ENCODE peak calls at places on chromosome 5, in five cellular contexts. X is RPMI8226; C is activated CD4-positive, alpha-beta T cell treated with anti-CD3 and anti-CD28 coated beads, Interleukin-2, amount 50 U/mL, for 24 hours; N is nephron progenitor cell; P is ACHN. O is an unnamed sample.

GRCh38 chr5:120735076-120735475 is 271.0 kb downstream of the PRR16 start:
- DNase-seq in X (no peak), C (no peak), N (no peak), P (no peak), O (no peak)

GRCh38 chr5:150256416-150257064 is 33.0 kb downstream of the CAMK2A start:
- DNase-seq in X (no peak), C (no peak), N (peak), P (no peak), O (no peak)

GRCh38 chr5:143576721-143577484 is 173.4 kb upstream of the NR3C1 start:
- DNase-seq in X (no peak), C (no peak), N (no peak), P (no peak), O (no peak)

GRCh38 chr5:131328536-131329186 is 64.8 kb downstream of the CDC42SE2 start:
- DNase-seq in X (no peak), C (no peak), N (no peak), P (no peak), O (no peak)

GRCh38 chr5:147743686-147744332 is 38.7 kb downstream of the JAKMIP2 start:
- DNase-seq in X (peak), C (no peak), N (no peak), P (no peak), O (no peak)

GRCh38 chr5:179130101-179130681 is 70.0 kb downstream of the ZNF354C start:
- DNase-seq in X (no peak), C (no peak), N (no peak), P (no peak), O (no peak)

GRCh38 chr5:95823738-95824609 is 1.4 kb upstream of the GLRX start:
- DNase-seq in X (peak), C (no peak), N (no peak), P (peak), O (peak)

GRCh38 chr5:69238760-69239251 is 4.1 kb downstream of the CDK7 start:
- DNase-seq in X (no peak), C (no peak), N (no peak), P (peak), O (no peak)

GRCh38 chr5:138936225-138936967 is 61.3 kb upstream of the LRRTM2 start:
- DNase-seq in X (no peak), C (no peak), N (no peak), P (no peak), O (no peak)

GRCh38 chr5:172110921-172111873 is 76.8 kb downstream of the STK10 start:
- DNase-seq in X (peak), C (peak), N (no peak), P (no peak), O (no peak)